ENCODE peak calls at places on chromosomes 7 and 10, in five cellular contexts. K, Q, M, X and L are unnamed samples.
A peak's percentile ranks its signal among the peaks of the same experiment; 100 is the strongest.

GRCh38 chr10:108241166-108241565 is 1076.7 kb upstream of the SORCS1 start:
- DNase-seq in K (no peak), Q (no peak), M (no peak), X (no peak), L (no peak)

GRCh38 chr7:11579141-11579540 is 252.9 kb downstream of the THSD7A start:
- DNase-seq in K (no peak), Q (no peak), M (no peak), X (no peak), L (no peak)

GRCh38 chr7:155306677-155307470 is 9.2 kb downstream of the INSIG1 start:
- DNase-seq in K (no peak), Q (no peak), M (no peak), X (no peak), L (no peak)

GRCh38 chr10:28818645-28819036 is 141.3 kb downstream of the BAMBI start:
- DNase-seq in K (no peak), Q (no peak), M (no peak), X (no peak), L (no peak)

GRCh38 chr7:135209225-135209834 is 2.0 kb downstream of the WDR91 start:
- DNase-seq in K (no peak), Q (no peak), M (no peak), X (no peak), L (no peak)

GRCh38 chr7:151850484-151851159 is 26.3 kb downstream of the PRKAG2 start:
- DNase-seq in K (no peak), Q (no peak), M (no peak), X (no peak), L (no peak)

GRCh38 chr10:91296471-91296870 is 76.0 kb downstream of the PCGF5 start:
- DNase-seq in K (no peak), Q (no peak), M (no peak), X (no peak), L (no peak)

GRCh38 chr7:2931034-2931415 is 86.9 kb upstream of the GNA12 start:
- DNase-seq in K (no peak), Q (no peak), M (no peak), X (no peak), L (no peak)

GRCh38 chr10:84204122-84204521 is 9.8 kb downstream of the CDHR1 start:
- DNase-seq in K (no peak), Q (no peak), M (no peak), X (no peak), L (no peak)

GRCh38 chr7:34849966-34850365 is 187.3 kb downstream of the DPY19L1 start:
- DNase-seq in K (no peak), Q (no peak), M (no peak), X (no peak), L (no peak)

GRCh38 chr7:117875566-117875965 is 2.3 kb upstream of the CTTNBP2 start:
- DNase-seq in K (no peak), Q (no peak), M (no peak), X (no peak), L (no peak)

GRCh38 chr7:19558527-19558926 is 150.3 kb downstream of the POLR1F start:
- DNase-seq in K (no peak), Q (no peak), M (no peak), X (no peak), L (no peak)

GRCh38 chr7:17758008-17758407 is 182.3 kb downstream of the SNX13 start:
- DNase-seq in K (no peak), Q (no peak), M (no peak), X (no peak), L (no peak)

GRCh38 chr10:18238875-18239485 is 98.8 kb downstream of the CACNB2 start:
- DNase-seq in K (no peak), Q (no peak), M (no peak), X (peak; percentile 17), L (no peak)

GRCh38 chr10:78817361-78817760 is 251.4 kb upstream of the ZMIZ1 start:
- DNase-seq in K (no peak), Q (no peak), M (no peak), X (no peak), L (no peak)

GRCh38 chr7:69418865-69419670 is 179.2 kb upstream of the AUTS2 start:
- DNase-seq in K (no peak), Q (no peak), M (no peak), X (no peak), L (no peak)

GRCh38 chr10:112024079-112024478 is 159.5 kb downstream of the GPAM start:
- DNase-seq in K (no peak), Q (no peak), M (no peak), X (no peak), L (no peak)

GRCh38 chr10:73358331-73359279 is at the start of gene CFAP70:
- DNase-seq in K (peak; percentile 84), Q (peak; percentile 81), M (peak; percentile 87), X (peak; percentile 86), L (peak; percentile 90)

GRCh38 chr7:155738104-155738503 is 74.2 kb downstream of the SHH start:
- DNase-seq in K (no peak), Q (no peak), M (no peak), X (no peak), L (no peak)

GRCh38 chr7:96823274-96823673 is 113.6 kb upstream of the SEM1 start:
- DNase-seq in K (no peak), Q (no peak), M (no peak), X (no peak), L (no peak)

GRCh38 chr7:142477079-142477651 is 219.3 kb upstream of the PRSS58 start:
- DNase-seq in K (no peak), Q (no peak), M (no peak), X (no peak), L (no peak)